ENCODE peak calls at places on chromosome 4, in five cellular contexts. E, W, J, Z and B are unnamed samples. For H3K36me3, the result is how much of the 10 kb centered on the place peaks cover.

GRCh38 chr4:173076903-173077629 is 91.5 kb upstream of the GALNT7 start:
- DNase-seq in E (no peak), W (no peak), J (no peak), Z (no peak), B (no peak)

GRCh38 chr4:103036169-103036568 is 16.7 kb upstream of the SLC9B1 start:
- DNase-seq in E (no peak), W (no peak), J (no peak), Z (no peak), B (no peak)

GRCh38 chr4:136505020-136505419 is 1027.3 kb downstream of the PCDH18 start:
- DNase-seq in E (peak), W (no peak), J (no peak), Z (no peak), B (no peak)

GRCh38 chr4:73702796-73703287 is 37.5 kb upstream of the CXCL8 start:
- DNase-seq in E (no peak), W (no peak), J (no peak), Z (no peak), B (no peak)

GRCh38 chr4:84481879-84482245 is 17.2 kb downstream of the NKX6-1 start:
- DNase-seq in E (no peak), W (no peak), J (no peak), Z (no peak), B (no peak)

GRCh38 chr4:137510866-137511265 is 21.4 kb downstream of the PCDH18 start:
- DNase-seq in E (peak), W (no peak), J (no peak), Z (peak), B (no peak)

GRCh38 chr4:1591107-1591506 is 93.0 kb downstream of the FAM53A start:
- DNase-seq in E (no peak), W (no peak), J (no peak), Z (no peak), B (peak)

GRCh38 chr4:147846318-147847135 is 114.6 kb downstream of the ARHGAP10 start:
- DNase-seq in E (no peak), W (no peak), J (no peak), Z (no peak), B (no peak)

GRCh38 chr4:158816953-158817352 is 48.1 kb downstream of the FNIP2 start:
- DNase-seq in E (no peak), W (no peak), J (no peak), Z (no peak), B (no peak)

GRCh38 chr4:100823066-100823992 is 305.5 kb upstream of the EMCN start:
- DNase-seq in E (no peak), W (no peak), J (no peak), Z (no peak), B (no peak)

GRCh38 chr4:100042711-100043110 is 92.6 kb upstream of the H2AZ1 start:
- DNase-seq in E (no peak), W (no peak), J (no peak), Z (no peak), B (no peak)

GRCh38 chr4:78644744-78645330 is 93.3 kb downstream of the ANXA3 start:
- DNase-seq in E (peak), W (peak), J (peak), Z (peak), B (peak)

GRCh38 chr4:184906480-184907097 is 80.8 kb upstream of the ACSL1 start:
- DNase-seq in E (no peak), W (no peak), J (no peak), Z (no peak), B (no peak)

GRCh38 chr4:5027366-5027765 is 8.1 kb upstream of the CYTL1 start:
- DNase-seq in E (no peak), W (no peak), J (no peak), Z (no peak), B (no peak)

GRCh38 chr4:163701915-163702314 is 207.4 kb downstream of the TMA16 start:
- DNase-seq in E (no peak), W (no peak), J (no peak), Z (no peak), B (no peak)

GRCh38 chr4:2898001-2898400 is 54.4 kb downstream of the ADD1 start:
- DNase-seq in E (no peak), W (no peak), J (no peak), Z (no peak), B (no peak)
- H3K36me3 ChIP-seq in E (under half), W (under half), J (half or more), Z (under half), B (under half)

GRCh38 chr4:92969650-92970370 is 666.0 kb downstream of the GRID2 start:
- DNase-seq in E (peak), W (no peak), J (no peak), Z (peak), B (no peak)
- H3K4me3 ChIP-seq in E (no peak), W (no peak), J (no peak), Z (no peak), B (no peak)

DNA sequence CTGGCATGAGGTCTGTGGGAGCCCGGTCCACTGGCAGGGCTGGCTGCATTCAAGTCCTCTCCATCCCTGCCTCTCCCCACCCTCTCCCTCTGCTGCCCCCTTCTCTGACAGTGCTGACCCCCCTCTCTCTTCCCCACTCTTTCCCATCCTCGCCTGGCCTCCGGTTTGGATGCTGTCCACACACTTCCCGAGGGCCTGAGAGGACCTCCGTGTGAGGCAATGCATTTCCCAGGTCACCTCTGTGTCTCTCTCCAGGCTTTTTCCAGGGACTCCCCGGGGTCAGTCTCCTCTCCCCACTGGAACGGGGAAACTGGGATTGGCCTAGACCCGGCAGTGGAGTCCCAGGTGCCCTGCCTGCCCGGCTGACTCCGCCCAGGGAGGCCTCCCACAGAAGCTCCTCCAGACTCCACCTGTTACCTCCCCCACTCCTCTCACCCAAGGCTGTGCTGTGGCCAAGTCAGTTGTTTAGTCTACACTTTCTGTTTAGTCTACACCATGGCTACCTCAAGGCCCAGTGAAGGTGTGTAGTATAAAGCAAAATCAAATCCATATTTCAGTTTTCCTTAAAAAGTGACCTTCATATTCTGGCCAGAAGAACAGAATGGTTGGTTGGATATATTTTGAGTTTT is 146.8 kb downstream of the PTTG2 start:
- DNase-seq in E (no peak), W (no peak), J (no peak), Z (no peak), B (no peak)
- H3K36me3 ChIP-seq in E (under half), W (under half), J (under half), Z (under half), B (under half)

GRCh38 chr4:98528882-98529281 is 129.5 kb downstream of the TSPAN5 start:
- DNase-seq in E (no peak), W (no peak), J (no peak), Z (no peak), B (no peak)

GRCh38 chr4:98529970-98530569 is 128.3 kb downstream of the TSPAN5 start:
- DNase-seq in E (no peak), W (no peak), J (no peak), Z (no peak), B (no peak)

GRCh38 chr4:98530572-98530971 is 127.8 kb downstream of the TSPAN5 start:
- DNase-seq in E (no peak), W (no peak), J (no peak), Z (no peak), B (no peak)

GRCh38 chr4:98524271-98524670 is 134.1 kb downstream of the TSPAN5 start:
- DNase-seq in E (no peak), W (no peak), J (no peak), Z (no peak), B (no peak)

GRCh38 chr4:98527528-98527927 is 130.9 kb downstream of the TSPAN5 start:
- DNase-seq in E (no peak), W (no peak), J (no peak), Z (no peak), B (no peak)
- H3K4me3 ChIP-seq in E (no peak), W (no peak), J (no peak), Z (no peak), B (no peak)

GRCh38 chr4:82425478-82425877 is 4.8 kb downstream of the HNRNPDL start:
- DNase-seq in E (no peak), W (no peak), J (no peak), Z (no peak), B (no peak)
- H3K36me3 ChIP-seq in E (under half), W (under half), J (half or more), Z (under half), B (under half)

GRCh38 chr4:108172780-108173598 is 4.3 kb upstream of the LEF1 start:
- DNase-seq in E (no peak), W (peak), J (no peak), Z (peak), B (no peak)

GRCh38 chr4:108172231-108172779 is 3.6 kb upstream of the LEF1 start:
- DNase-seq in E (no peak), W (peak), J (no peak), Z (no peak), B (no peak)

GRCh38 chr4:108173599-108174057 is 4.9 kb upstream of the LEF1 start:
- DNase-seq in E (no peak), W (no peak), J (no peak), Z (no peak), B (no peak)

GRCh38 chr4:108170729-108171540 is 2.2 kb upstream of the LEF1 start:
- DNase-seq in E (no peak), W (no peak), J (no peak), Z (no peak), B (no peak)

GRCh38 chr4:108171541-108172230 is 3.0 kb upstream of the LEF1 start:
- DNase-seq in E (no peak), W (no peak), J (no peak), Z (no peak), B (no peak)
- H3K4me3 ChIP-seq in E (peak), W (no peak), J (peak), Z (no peak), B (no peak)

DNA sequence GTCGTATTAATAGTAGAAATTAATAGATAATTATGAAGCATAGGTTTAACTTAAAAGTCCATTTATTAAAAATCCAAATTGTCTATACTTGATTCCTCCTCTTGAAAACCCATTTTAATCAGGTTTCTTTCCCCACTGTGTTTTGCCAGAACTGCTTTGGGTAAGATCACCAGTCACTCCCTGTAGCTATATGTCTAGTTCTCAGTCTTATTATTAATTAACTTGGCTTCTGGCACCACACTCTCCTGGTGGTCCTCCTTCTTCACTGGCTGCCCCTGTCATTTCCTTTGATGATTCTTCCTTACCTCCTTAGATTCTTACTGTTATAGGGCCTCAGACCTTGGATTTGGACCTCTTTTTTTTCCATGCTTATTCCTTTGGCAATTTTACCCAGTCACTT is 24.7 kb downstream of the GIMD1 start:
- DNase-seq in E (no peak), W (no peak), J (no peak), Z (no peak), B (no peak)
- H3K36me3 ChIP-seq in E (under half), W (under half), J (half or more), Z (under half), B (under half)